ENCODE peak calls at places on chromosomes 13 and 19, in six cellular contexts. One of them, this sample, is unnamed.

GRCh38 chr13:109858319-109858718 is 71.9 kb upstream of the IRS2 start:
- DNase-seq in fibroblast of villous mesenchyme: no peak
- DNase-seq in tibial nerve: no peak
- DNase-seq in brain microvascular endothelial cell: no peak
- DNase-seq in AG04449: no peak
- DNase-seq in A549: no peak
- DNase-seq in this sample: no peak

GRCh38 chr19:17671906-17672305 is 16.2 kb downstream of the UNC13A start:
- DNase-seq in fibroblast of villous mesenchyme: peak; percentile 24
- DNase-seq in tibial nerve: no peak
- DNase-seq in brain microvascular endothelial cell: peak; percentile 55
- DNase-seq in AG04449: no peak
- DNase-seq in A549: no peak
- DNase-seq in this sample: peak; percentile 58

GRCh38 chr13:76016799-76017198 is 380.7 kb downstream of the LMO7 start:
- DNase-seq in fibroblast of villous mesenchyme: peak; percentile 48
- DNase-seq in tibial nerve: no peak
- DNase-seq in brain microvascular endothelial cell: peak; percentile 54
- DNase-seq in AG04449: no peak
- DNase-seq in A549: no peak
- DNase-seq in this sample: no peak

GRCh38 chr13:31588331-31588730 is 151.0 kb upstream of the RXFP2 start:
- DNase-seq in fibroblast of villous mesenchyme: no peak
- DNase-seq in tibial nerve: no peak
- DNase-seq in brain microvascular endothelial cell: no peak
- DNase-seq in AG04449: no peak
- DNase-seq in A549: no peak
- DNase-seq in this sample: no peak

GRCh38 chr19:1169921-1170885 is 3.9 kb downstream of the SBNO2 start:
- DNase-seq in fibroblast of villous mesenchyme: peak; percentile 95
- DNase-seq in tibial nerve: no peak
- DNase-seq in brain microvascular endothelial cell: no peak
- DNase-seq in AG04449: no peak
- DNase-seq in A549: no peak
- DNase-seq in this sample: peak; percentile 39

GRCh38 chr19:13396256-13397080 is 109.8 kb downstream of the CACNA1A start:
- DNase-seq in fibroblast of villous mesenchyme: peak; percentile 70
- DNase-seq in tibial nerve: no peak
- DNase-seq in brain microvascular endothelial cell: peak; percentile 41
- DNase-seq in AG04449: no peak
- DNase-seq in A549: peak; percentile 27
- DNase-seq in this sample: peak; percentile 50

GRCh38 chr19:14413765-14414171 is 5.4 kb downstream of the DDX39A start:
- DNase-seq in fibroblast of villous mesenchyme: peak; percentile 30
- DNase-seq in tibial nerve: no peak
- DNase-seq in brain microvascular endothelial cell: no peak
- DNase-seq in AG04449: no peak
- DNase-seq in A549: no peak
- DNase-seq in this sample: no peak

GRCh38 chr19:17488593-17489391 is 18.5 kb downstream of the SLC27A1 start:
- DNase-seq in fibroblast of villous mesenchyme: no peak
- DNase-seq in tibial nerve: no peak
- DNase-seq in brain microvascular endothelial cell: no peak
- DNase-seq in AG04449: no peak
- DNase-seq in A549: no peak
- DNase-seq in this sample: no peak

GRCh38 chr19:45079063-45079910 is at the start of gene GEMIN7:
- DNase-seq in fibroblast of villous mesenchyme: peak; percentile 74
- DNase-seq in tibial nerve: peak; percentile 53
- DNase-seq in brain microvascular endothelial cell: peak; percentile 59
- DNase-seq in AG04449: no peak
- DNase-seq in A549: peak; percentile 83
- DNase-seq in this sample: peak; percentile 58

GRCh38 chr19:50669319-50670101 is 20.3 kb downstream of the C19orf81 start:
- DNase-seq in fibroblast of villous mesenchyme: peak; percentile 31
- DNase-seq in tibial nerve: no peak
- DNase-seq in brain microvascular endothelial cell: no peak
- DNase-seq in AG04449: no peak
- DNase-seq in A549: peak; percentile 69
- DNase-seq in this sample: no peak

GRCh38 chr13:43303040-43303729 is 279.8 kb downstream of the DNAJC15 start:
- DNase-seq in fibroblast of villous mesenchyme: peak; percentile 84
- DNase-seq in tibial nerve: no peak
- DNase-seq in brain microvascular endothelial cell: peak; percentile 47
- DNase-seq in AG04449: no peak
- DNase-seq in A549: no peak
- DNase-seq in this sample: peak; percentile 28

DNA sequence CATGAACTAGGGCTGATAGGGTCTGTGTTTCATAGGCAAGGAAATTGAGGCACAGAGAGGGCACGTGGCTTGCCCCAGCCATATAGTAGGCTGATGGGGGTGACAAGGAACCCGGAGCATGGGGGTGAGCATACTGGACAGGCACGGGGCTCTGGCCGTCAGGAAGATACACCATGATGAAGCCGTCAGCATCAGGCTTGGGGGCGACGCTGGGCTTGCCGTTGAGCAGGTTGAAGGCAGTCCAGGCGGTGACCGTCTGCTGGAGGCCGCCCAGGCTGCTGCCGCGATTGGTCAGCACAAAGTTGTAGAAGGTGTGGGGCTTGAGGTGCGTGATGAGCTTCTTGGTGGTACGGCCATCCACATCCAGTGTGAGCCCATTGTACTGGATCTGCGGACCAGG is 119.7 kb downstream of the PTPRS start:
- DNase-seq in fibroblast of villous mesenchyme: no peak
- DNase-seq in tibial nerve: no peak
- DNase-seq in brain microvascular endothelial cell: no peak
- DNase-seq in AG04449: no peak
- DNase-seq in A549: no peak
- DNase-seq in this sample: no peak
- TF ChIP-seq CTCF in fibroblast of villous mesenchyme: no peak
- TF ChIP-seq CTCF in tibial nerve: no peak
- TF ChIP-seq CTCF in brain microvascular endothelial cell: no peak
- TF ChIP-seq CTCF in AG04449: no peak
- TF ChIP-seq CTCF in A549: no peak
- TF ChIP-seq CTCF in this sample: no peak

DNA sequence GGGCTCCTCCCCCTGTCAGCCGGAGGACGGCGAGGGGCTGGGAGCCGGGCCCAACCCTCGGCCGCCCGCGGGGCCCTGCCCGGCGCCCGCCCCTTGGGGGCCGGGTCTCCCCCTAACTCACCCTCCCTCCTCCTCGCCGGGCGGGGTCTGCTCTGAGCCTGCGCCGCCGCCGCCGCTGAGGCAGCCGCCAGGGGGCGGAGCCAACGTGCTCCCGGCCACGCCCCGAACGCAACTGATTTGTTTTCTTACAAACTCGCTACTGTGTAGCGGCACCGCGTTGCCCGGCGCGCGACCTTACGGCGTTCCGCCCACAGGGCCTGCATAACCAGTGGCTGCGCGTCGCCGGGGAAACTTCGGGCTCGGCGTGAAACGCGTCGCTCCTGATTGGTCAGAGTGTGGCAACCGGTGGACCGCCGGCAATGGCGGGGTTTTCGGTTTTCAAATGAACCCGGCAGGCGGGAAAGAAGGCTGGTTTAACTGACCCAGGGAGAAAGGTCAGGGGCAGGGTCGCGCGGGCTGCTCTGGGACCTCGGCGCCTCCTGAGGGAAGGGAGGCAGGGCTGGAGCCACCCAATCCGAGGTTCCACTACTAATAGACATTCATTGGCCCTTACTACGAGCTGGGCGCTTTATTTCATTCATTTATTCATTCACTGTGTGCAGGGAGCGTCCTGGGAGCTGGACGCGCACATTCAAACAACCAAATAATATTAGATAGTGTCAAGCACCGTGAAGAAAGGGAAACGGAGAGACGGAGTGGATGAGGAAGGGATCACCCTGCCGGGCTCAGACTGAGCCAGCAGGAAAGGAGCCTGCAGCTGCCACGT is at the start of gene CDKN2D:
- DNase-seq in fibroblast of villous mesenchyme: peak; percentile 100
- DNase-seq in tibial nerve: peak; percentile 99
- DNase-seq in brain microvascular endothelial cell: peak; percentile 100
- DNase-seq in AG04449: peak; percentile 90
- DNase-seq in A549: peak; percentile 69
- DNase-seq in this sample: peak; percentile 99
- TF ChIP-seq CTCF in fibroblast of villous mesenchyme: peak; percentile 22
- TF ChIP-seq CTCF in tibial nerve: peak; percentile 51
- TF ChIP-seq CTCF in brain microvascular endothelial cell: no peak
- TF ChIP-seq CTCF in AG04449: no peak
- TF ChIP-seq CTCF in A549: no peak
- TF ChIP-seq CTCF in this sample: peak; percentile 82

DNA sequence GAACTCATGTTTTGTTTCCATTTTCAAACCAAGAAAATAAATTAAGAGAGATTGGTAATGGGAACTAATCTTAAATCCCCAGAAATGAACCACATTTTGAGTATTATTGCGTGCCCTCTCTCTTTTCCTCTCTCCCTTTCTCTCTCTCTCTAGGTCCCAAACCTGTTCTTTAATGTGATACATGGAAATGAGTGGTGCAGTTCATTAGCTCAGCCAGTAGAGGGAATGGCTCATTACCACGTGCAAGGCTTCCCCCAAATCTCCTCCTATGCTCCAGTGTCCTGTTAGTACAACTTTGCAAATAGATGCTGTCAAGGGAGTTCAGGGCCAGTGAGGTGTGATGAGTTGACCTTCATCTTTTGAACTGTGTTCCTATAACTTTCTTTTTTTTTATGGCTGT is 178.4 kb downstream of the FGF9 start:
- DNase-seq in fibroblast of villous mesenchyme: peak; percentile 37
- DNase-seq in tibial nerve: no peak
- DNase-seq in brain microvascular endothelial cell: no peak
- DNase-seq in AG04449: no peak
- DNase-seq in A549: no peak
- DNase-seq in this sample: no peak
- TF ChIP-seq CTCF in fibroblast of villous mesenchyme: peak; percentile 74
- TF ChIP-seq CTCF in tibial nerve: peak; percentile 33
- TF ChIP-seq CTCF in brain microvascular endothelial cell: peak; percentile 14
- TF ChIP-seq CTCF in AG04449: no peak
- TF ChIP-seq CTCF in A549: no peak
- TF ChIP-seq CTCF in this sample: peak; percentile 39

DNA sequence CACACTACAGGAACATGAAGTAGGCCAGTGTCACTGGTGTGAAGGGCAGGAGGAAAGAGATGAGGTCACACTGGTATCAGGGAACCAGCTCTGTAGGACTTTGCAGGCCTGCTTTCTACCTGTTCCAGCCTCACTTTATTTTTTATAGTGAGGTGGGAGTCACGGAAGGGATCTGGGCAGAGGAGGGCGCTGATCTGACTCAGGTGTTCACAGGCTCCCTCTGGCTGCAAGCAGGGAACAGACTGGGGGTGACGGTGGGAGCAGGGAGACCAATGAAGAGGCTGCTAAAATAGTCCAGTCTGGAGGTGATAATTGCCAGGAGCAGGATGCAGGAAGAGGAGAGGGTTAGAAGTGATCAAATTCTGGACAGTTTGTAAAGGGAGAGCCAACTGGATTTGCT is 2.8 kb downstream of the THAP8 start:
- DNase-seq in fibroblast of villous mesenchyme: no peak
- DNase-seq in tibial nerve: no peak
- DNase-seq in brain microvascular endothelial cell: no peak
- DNase-seq in AG04449: no peak
- DNase-seq in A549: no peak
- DNase-seq in this sample: no peak
- TF ChIP-seq CTCF in fibroblast of villous mesenchyme: peak; percentile 37
- TF ChIP-seq CTCF in tibial nerve: no peak
- TF ChIP-seq CTCF in brain microvascular endothelial cell: peak; percentile 59
- TF ChIP-seq CTCF in AG04449: no peak
- TF ChIP-seq CTCF in A549: peak; percentile 53
- TF ChIP-seq CTCF in this sample: peak; percentile 42

GRCh38 chr19:46387713-46388130 is 25.6 kb downstream of the CCDC8 start:
- DNase-seq in fibroblast of villous mesenchyme: no peak
- DNase-seq in tibial nerve: no peak
- DNase-seq in brain microvascular endothelial cell: no peak
- DNase-seq in AG04449: no peak
- DNase-seq in A549: no peak
- DNase-seq in this sample: no peak
- TF ChIP-seq CTCF in fibroblast of villous mesenchyme: no peak
- TF ChIP-seq CTCF in tibial nerve: no peak
- TF ChIP-seq CTCF in brain microvascular endothelial cell: no peak
- TF ChIP-seq CTCF in AG04449: no peak
- TF ChIP-seq CTCF in A549: no peak
- TF ChIP-seq CTCF in this sample: no peak

GRCh38 chr13:71645467-71645866 is 221.5 kb downstream of the DACH1 start:
- DNase-seq in fibroblast of villous mesenchyme: no peak
- DNase-seq in tibial nerve: no peak
- DNase-seq in brain microvascular endothelial cell: no peak
- DNase-seq in AG04449: no peak
- DNase-seq in A549: no peak
- DNase-seq in this sample: no peak

GRCh38 chr13:71644579-71644978 is 222.4 kb downstream of the DACH1 start:
- DNase-seq in fibroblast of villous mesenchyme: no peak
- DNase-seq in tibial nerve: no peak
- DNase-seq in brain microvascular endothelial cell: no peak
- DNase-seq in AG04449: no peak
- DNase-seq in A549: no peak
- DNase-seq in this sample: no peak

GRCh38 chr13:71638728-71639127 is 228.3 kb downstream of the DACH1 start:
- DNase-seq in fibroblast of villous mesenchyme: no peak
- DNase-seq in tibial nerve: no peak
- DNase-seq in brain microvascular endothelial cell: no peak
- DNase-seq in AG04449: no peak
- DNase-seq in A549: no peak
- DNase-seq in this sample: no peak

GRCh38 chr13:71643466-71643865 is 223.5 kb downstream of the DACH1 start:
- DNase-seq in fibroblast of villous mesenchyme: no peak
- DNase-seq in tibial nerve: no peak
- DNase-seq in brain microvascular endothelial cell: no peak
- DNase-seq in AG04449: no peak
- DNase-seq in A549: no peak
- DNase-seq in this sample: no peak
- TF ChIP-seq CTCF in fibroblast of villous mesenchyme: no peak
- TF ChIP-seq CTCF in tibial nerve: no peak
- TF ChIP-seq CTCF in brain microvascular endothelial cell: no peak
- TF ChIP-seq CTCF in AG04449: no peak
- TF ChIP-seq CTCF in A549: no peak
- TF ChIP-seq CTCF in this sample: no peak

DNA sequence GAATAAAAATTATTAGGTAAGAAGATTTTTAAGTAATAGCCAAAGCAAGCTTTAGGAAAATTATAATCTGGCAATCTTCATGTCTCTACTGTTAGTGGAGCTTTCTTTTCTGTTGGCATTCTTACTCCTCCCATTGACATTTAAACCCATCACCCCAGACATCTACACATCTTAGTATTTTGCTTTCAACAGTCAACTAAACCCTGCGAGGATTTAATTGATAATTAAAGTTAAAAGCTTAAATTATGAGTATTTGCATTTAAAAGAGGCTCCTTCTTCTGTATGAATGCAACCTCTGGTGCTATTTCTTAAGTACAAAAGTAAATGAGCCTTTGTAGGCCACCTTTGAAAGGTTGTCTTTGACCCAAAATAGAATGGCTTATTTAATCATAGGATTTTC is 148.1 kb downstream of the DACH1 start:
- DNase-seq in fibroblast of villous mesenchyme: no peak
- DNase-seq in tibial nerve: no peak
- DNase-seq in brain microvascular endothelial cell: no peak
- DNase-seq in AG04449: no peak
- DNase-seq in A549: no peak
- DNase-seq in this sample: no peak
- TF ChIP-seq CTCF in fibroblast of villous mesenchyme: no peak
- TF ChIP-seq CTCF in tibial nerve: no peak
- TF ChIP-seq CTCF in brain microvascular endothelial cell: no peak
- TF ChIP-seq CTCF in AG04449: no peak
- TF ChIP-seq CTCF in A549: no peak
- TF ChIP-seq CTCF in this sample: no peak